ENCODE peak calls at places on chromosomes 1 and 21, in nine cellular contexts. S is GM23338; I is PC-9; K is lung; R is suprapubic skin; Z is transverse colon; N is psoas muscle; D is endothelial cell of umbilical vein; A is CD8-positive, alpha-beta T cell. B is an unnamed sample. For H3K36me3, the result is how much of the 10 kb centered on the place peaks cover.

GRCh38 chr1:232179896-232180760 is 449.8 kb downstream of the SIPA1L2 start:
- DNase-seq in Z (no peak), A (no peak), I (no peak), D (no peak), R (no peak), N (no peak), K (no peak), S (peak), B (no peak)

GRCh38 chr21:42433946-42434551 is 30.3 kb downstream of the UBASH3A start:
- DNase-seq in Z (peak), A (no peak), S (no peak), I (peak), K (no peak), N (no peak), D (no peak), R (no peak), B (no peak)

GRCh38 chr1:226568077-226568831 is 19.7 kb downstream of the STUM start:
- DNase-seq in K (no peak), Z (no peak), N (peak), A (no peak), D (no peak), S (peak), R (peak), I (no peak), B (peak)

GRCh38 chr1:24705260-24706073 is 39.8 kb upstream of the CLIC4 start:
- DNase-seq in D (peak), R (peak), I (peak), Z (peak), K (peak), S (peak), N (peak), A (no peak), B (no peak)

GRCh38 chr1:94801919-94802546 is 18.1 kb upstream of the SLC44A3 start:
- DNase-seq in K (no peak), R (peak), N (peak), S (peak), I (peak), D (peak), A (no peak), Z (peak), B (peak)

GRCh38 chr21:33383056-33383888 is 19.9 kb upstream of the IFNGR2 start:
- DNase-seq in D (peak), R (no peak), Z (peak), S (peak), A (peak), I (peak), N (peak), K (peak), B (no peak)

GRCh38 chr1:99481391-99481996 is 164.4 kb upstream of the PALMD start:
- DNase-seq in R (no peak), N (no peak), I (peak), Z (peak), S (peak), D (peak), A (no peak), K (peak), B (no peak)

GRCh38 chr21:42107881-42108553 is 36.9 kb downstream of the UMODL1 start:
- DNase-seq in K (peak), D (peak), R (no peak), I (peak), Z (peak), A (peak), N (peak), S (peak), B (no peak)

GRCh38 chr1:162055062-162055461 is 14.4 kb upstream of the NOS1AP start:
- DNase-seq in N (no peak), Z (no peak), A (no peak), R (no peak), K (no peak), D (peak), S (no peak), I (peak), B (no peak)

GRCh38 chr1:39205102-39205780 is 746 bp downstream of the MACF1 start:
- DNase-seq in I (no peak), A (no peak), K (peak), N (peak), Z (peak), S (no peak), R (no peak), D (peak), B (peak)

GRCh38 chr1:156146006-156146748 is 7.2 kb upstream of the SEMA4A start:
- DNase-seq in Z (peak), I (peak), A (no peak), R (no peak), K (peak), S (peak), N (peak), D (peak), B (peak)

GRCh38 chr1:58158465-58159423 is 387.8 kb downstream of the OMA1 start:
- DNase-seq in I (no peak), K (no peak), S (no peak), A (no peak), N (no peak), R (no peak), D (no peak), Z (no peak), B (no peak)

GRCh38 chr21:29718081-29718815 is 221.5 kb downstream of the GRIK1 start:
- DNase-seq in S (no peak), R (no peak), D (no peak), A (no peak), N (no peak), K (no peak), I (peak), Z (no peak), B (no peak)

GRCh38 chr1:172325562-172325961 is 94.9 kb upstream of the C1orf105 start:
- DNase-seq in Z (peak), D (peak), I (peak), N (no peak), R (no peak), S (no peak), K (no peak), A (no peak), B (no peak)

GRCh38 chr1:159881930-159882839 is 17.8 kb downstream of the CFAP45 start:
- DNase-seq in N (peak), K (peak), S (no peak), D (peak), Z (peak), I (peak), R (peak), A (no peak), B (peak)

GRCh38 chr1:26353210-26353859 is 595 bp downstream of the CRYBG2 start:
- DNase-seq in K (no peak), N (no peak), S (no peak), R (no peak), A (no peak), Z (no peak), I (peak), D (no peak), B (no peak)

GRCh38 chr1:160410412-160411005 is 10.1 kb downstream of the VANGL2 start:
- DNase-seq in Z (no peak), I (no peak), D (no peak), K (no peak), R (no peak), S (peak), N (no peak), A (no peak), B (no peak)

GRCh38 chr1:209207701-209208286 is 375.7 kb upstream of the CAMK1G start:
- DNase-seq in I (no peak), N (peak), D (peak), S (peak), K (peak), A (no peak), Z (peak), R (no peak), B (no peak)

GRCh38 chr1:170663441-170664282 is at the start of gene PRRX1:
- DNase-seq in N (no peak), A (no peak), D (no peak), S (no peak), I (no peak), K (no peak), R (no peak), Z (no peak), B (no peak)

GRCh38 chr21:31103163-31103562 is 64.9 kb upstream of the KRTAP19-8 start:
- DNase-seq in R (no peak), N (no peak), D (no peak), I (no peak), A (no peak), S (no peak), K (no peak), Z (no peak), B (no peak)
- H3K36me3 ChIP-seq in R (under half), N (under half), D (under half), I (under half), A (under half), S (under half), K (under half), Z (under half), B (under half)

GRCh38 chr21:35517848-35518247 is 468.7 kb upstream of the RUNX1 start:
- DNase-seq in Z (no peak), D (no peak), S (no peak), K (no peak), I (no peak), R (no peak), A (no peak), N (no peak), B (no peak)
- TF ChIP-seq CTCF in Z (no peak), D (no peak), S (no peak), K (no peak), I (no peak), R (no peak), A (no peak), N (no peak), B (no peak)

GRCh38 chr1:203017061-203017460 is 9.2 kb upstream of the PPFIA4 start:
- DNase-seq in A (no peak), R (no peak), I (no peak), K (no peak), N (no peak), Z (no peak), D (no peak), S (no peak), B (no peak)
- H3K36me3 ChIP-seq in A (half or more), R (half or more), I (under half), K (under half), N (half or more), Z (half or more), D (under half), S (half or more), B (under half)

GRCh38 chr1:44485229-44485932 is 80.3 kb downstream of the RNF220 start:
- DNase-seq in N (no peak), K (no peak), Z (no peak), A (no peak), S (peak), R (no peak), D (peak), I (no peak), B (peak)
- TF ChIP-seq CTCF in N (no peak), K (no peak), Z (no peak), A (no peak), S (no peak), R (no peak), D (no peak), I (no peak), B (no peak)

GRCh38 chr1:44759077-44759476 is 16.3 kb upstream of the RPS8 start:
- DNase-seq in A (no peak), S (no peak), N (no peak), Z (no peak), K (no peak), I (no peak), R (no peak), D (no peak), B (no peak)

GRCh38 chr1:44760876-44761275 is 14.5 kb upstream of the RPS8 start:
- DNase-seq in S (no peak), Z (no peak), N (no peak), I (no peak), A (no peak), R (no peak), D (no peak), K (no peak), B (no peak)

DNA sequence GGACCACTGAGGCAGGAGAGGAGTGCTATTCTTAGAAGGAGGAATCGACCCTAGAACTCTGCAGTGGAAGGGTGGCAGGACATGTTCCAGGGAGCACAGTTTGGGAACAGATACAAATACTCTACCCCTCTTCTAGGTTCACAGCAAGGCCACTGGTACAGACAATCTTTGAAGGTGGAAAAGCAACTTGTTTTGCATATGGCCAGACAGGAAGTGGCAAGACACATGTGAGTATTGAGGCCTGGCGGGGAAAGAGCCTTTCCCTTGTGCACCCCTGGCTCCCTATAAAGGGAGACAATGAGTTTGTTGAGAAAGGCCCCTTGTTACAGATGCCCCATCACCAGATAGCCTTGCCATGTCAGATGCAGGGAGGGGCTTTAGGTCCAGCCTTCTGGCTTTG is 17.8 kb downstream of the KIF2C start:
- DNase-seq in Z (no peak), A (no peak), D (no peak), N (no peak), S (no peak), K (no peak), R (no peak), I (no peak), B (no peak)
- H3K36me3 ChIP-seq in Z (under half), A (under half), D (under half), N (under half), S (half or more), K (under half), R (under half), I (under half), B (under half)

DNA sequence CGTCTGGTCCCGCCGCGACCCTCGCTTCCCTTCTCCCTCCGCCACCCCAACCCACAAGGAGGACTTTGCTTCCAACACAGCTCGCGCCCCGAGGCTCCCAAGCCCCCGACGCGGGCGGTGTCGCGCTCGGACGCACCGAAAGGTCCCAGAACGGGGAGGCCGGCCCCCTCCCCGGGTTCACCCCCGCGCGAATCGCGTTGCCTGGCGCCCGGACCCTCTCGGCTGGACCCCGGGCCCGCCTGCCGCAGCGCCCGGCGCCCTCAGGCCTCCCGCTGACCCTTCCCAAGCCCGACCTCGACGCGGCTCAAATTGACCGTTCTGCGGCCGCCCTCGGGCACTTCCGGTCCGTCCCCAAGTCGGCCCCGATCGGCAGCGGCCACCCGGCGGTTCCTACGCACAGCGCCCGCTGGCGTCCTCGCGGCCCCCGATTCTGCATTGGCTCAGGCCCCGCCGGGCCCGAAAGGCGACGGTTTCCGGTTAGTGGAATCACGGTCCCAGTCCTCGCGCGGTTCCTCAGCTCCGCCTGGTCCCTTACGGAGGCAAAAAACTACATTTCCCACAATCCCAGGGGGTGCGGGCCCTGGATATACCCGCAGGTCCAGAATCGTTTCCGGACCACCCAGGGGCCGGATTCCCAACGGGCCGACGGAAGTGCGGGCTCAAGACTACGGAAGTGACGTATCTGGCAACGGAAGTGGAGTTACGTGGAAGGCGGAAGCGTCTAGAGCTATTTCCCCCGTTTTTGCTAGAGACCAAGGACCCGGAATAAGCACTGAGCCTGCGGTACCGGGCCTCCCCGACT is at the start of gene AURKAIP1:
- DNase-seq in Z (peak), K (peak), A (peak), R (peak), I (peak), N (peak), S (peak), D (peak), B (peak)
- TF ChIP-seq CTCF in Z (peak), K (peak), A (no peak), R (peak), I (no peak), N (peak), S (no peak), D (peak), B (peak)

DNA sequence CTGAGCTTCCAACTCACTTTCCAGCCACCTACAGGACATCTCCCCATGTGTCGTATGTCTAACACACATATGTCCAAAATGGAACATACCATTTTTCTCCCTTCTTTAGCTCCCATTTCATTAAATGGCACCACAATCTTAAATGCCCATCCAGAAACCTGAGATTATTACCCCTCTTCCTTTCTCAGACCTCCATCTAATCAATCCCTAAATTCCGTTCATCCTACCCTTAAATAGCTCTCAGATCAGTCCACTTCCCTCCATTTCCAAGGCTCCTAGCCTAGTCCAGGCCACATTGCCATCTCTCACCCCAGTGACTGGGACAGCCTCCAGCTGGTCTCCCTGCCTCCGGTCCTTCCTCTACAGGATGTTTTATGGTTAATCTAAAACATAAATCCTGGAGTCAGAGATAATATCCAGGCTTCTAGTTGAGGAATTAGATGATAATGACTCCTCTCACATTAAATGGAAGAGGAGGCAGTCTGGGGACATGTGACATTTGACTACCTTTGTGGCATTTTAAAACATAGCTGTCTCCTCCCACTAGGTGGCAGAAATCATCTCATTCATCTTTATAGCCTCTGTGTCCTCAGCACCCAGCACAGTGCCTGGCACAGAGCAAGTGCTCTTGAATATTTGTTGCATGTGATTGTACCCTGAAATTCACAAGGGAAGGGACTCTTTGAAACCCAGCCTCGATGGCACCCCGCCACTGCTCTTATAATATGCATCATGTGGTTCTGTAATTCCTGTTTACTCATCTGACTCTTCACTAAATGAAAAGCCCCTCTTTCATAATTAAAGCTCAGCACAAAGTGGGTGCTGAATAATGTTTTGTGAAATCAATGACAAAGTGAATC is 102.3 kb downstream of the TMEM53 start:
- DNase-seq in S (peak), N (no peak), R (no peak), I (no peak), A (no peak), D (peak), Z (no peak), K (no peak), B (no peak)
- H3K36me3 ChIP-seq in S (under half), N (under half), R (under half), I (under half), A (under half), D (under half), Z (under half), K (under half), B (under half)

GRCh38 chr1:23216771-23217420 is 406 bp downstream of the HTR1D start:
- DNase-seq in S (peak), N (no peak), I (no peak), R (no peak), D (no peak), A (no peak), K (no peak), Z (no peak), B (no peak)

GRCh38 chr1:23214640-23215039 is 2.7 kb downstream of the HTR1D start:
- DNase-seq in S (no peak), D (no peak), Z (no peak), N (no peak), R (no peak), K (no peak), A (no peak), I (no peak), B (no peak)

GRCh38 chr1:23217421-23218115 is at the start of gene HTR1D:
- DNase-seq in K (no peak), N (no peak), S (peak), R (no peak), I (no peak), Z (peak), A (no peak), D (no peak), B (no peak)

GRCh38 chr1:23215291-23215690 is 2.0 kb downstream of the HTR1D start:
- DNase-seq in I (no peak), K (no peak), N (no peak), D (peak), R (no peak), S (no peak), Z (no peak), A (no peak), B (no peak)

DNA sequence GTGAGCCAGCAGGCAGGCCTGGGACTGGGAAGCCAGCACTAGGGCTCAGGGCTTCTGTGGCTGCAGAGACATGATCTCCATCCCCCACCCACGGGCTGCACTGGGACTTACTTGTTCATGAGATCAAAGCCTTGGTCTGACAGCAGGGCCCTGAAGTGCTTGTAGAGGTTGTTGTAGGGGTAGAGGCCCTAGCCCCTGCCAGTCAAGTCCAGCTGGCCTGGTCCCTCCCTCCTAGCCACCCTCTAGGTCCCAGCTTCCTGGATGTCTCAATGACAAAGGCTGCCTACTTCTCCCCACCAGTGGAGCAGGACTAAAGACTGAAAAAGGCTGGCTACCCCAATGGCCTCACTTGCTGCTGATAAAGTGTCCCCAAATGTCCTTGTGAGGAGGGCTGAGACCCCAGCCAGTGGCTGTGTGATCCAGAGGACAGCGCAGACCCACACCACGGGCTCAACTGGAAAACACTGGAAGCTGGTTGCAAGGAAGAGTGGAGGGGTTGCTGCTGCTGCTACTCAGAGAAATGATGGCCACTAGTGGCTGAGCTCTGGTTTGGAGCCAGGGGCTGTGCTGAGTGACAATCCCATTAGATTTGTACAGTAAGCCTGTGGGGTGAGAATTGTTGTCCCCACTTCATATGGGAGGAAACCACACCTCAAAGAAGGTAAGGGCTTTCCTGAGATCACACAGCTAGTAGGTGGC is 1.4 kb downstream of the HTR1D start:
- DNase-seq in S (peak), K (no peak), R (no peak), A (no peak), D (no peak), I (no peak), Z (no peak), N (no peak), B (no peak)
- TF ChIP-seq CTCF in S (no peak), K (no peak), R (no peak), A (no peak), D (no peak), I (no peak), Z (no peak), N (no peak), B (no peak)

DNA sequence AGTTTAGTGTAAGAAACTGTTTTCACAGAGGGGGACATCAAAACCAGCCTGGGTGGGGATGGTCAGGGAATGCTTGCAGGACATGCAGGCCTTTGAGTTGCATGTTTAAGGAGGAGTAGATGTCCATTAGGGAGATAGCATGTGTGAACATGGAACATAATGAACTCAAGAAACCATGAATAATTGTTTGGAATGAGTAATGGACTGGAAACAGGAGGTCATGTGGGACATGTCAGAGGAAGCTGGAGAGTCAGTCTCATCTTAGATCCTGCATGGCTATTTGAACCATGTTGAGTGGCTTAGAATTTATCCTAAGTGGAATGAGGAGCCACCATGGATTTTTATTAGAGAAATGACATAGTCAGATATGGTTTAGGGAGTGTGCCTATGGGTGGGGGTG is 86.4 kb downstream of the RPE65 start:
- DNase-seq in D (no peak), N (no peak), K (no peak), A (no peak), R (no peak), I (no peak), S (no peak), Z (no peak), B (no peak)
- H3K36me3 ChIP-seq in D (under half), N (under half), K (under half), A (under half), R (under half), I (under half), S (under half), Z (under half), B (under half)

GRCh38 chr21:37220433-37220980 is 46.6 kb downstream of the VPS26C start:
- DNase-seq in S (peak), K (no peak), R (no peak), A (no peak), I (no peak), Z (peak), D (peak), N (no peak), B (no peak)
- TF ChIP-seq CTCF in S (peak), K (no peak), R (no peak), A (no peak), I (no peak), Z (no peak), D (no peak), N (no peak), B (peak)

B was measured in BJ.